ENCODE peak calls at places on chromosomes 6 and 20, in seven cellular contexts. K is stomach, I is mesendoderm, W is MM.1S, E is heart right ventricle, R is fibroblast of lung, O is gastrocnemius medialis. B is an unnamed sample. For H3K4me1 and H3K36me3, the result is how much of the 10 kb centered on the place peaks cover.

GRCh38 chr20:14406495-14406894 is 69.1 kb upstream of the FLRT3 start:
- DNase-seq in O (no peak), R (peak), K (no peak), E (no peak), I (peak), W (peak), B (no peak)

GRCh38 chr20:6780414-6780813 is 12.9 kb downstream of the BMP2 start:
- DNase-seq in W (no peak), I (no peak), O (no peak), E (no peak), K (no peak), R (no peak), B (no peak)

GRCh38 chr6:13425971-13426931 is 61.1 kb downstream of the GFOD1 start:
- DNase-seq in I (no peak), W (no peak), O (no peak), K (no peak), R (peak), E (no peak), B (peak)

GRCh38 chr6:56102216-56102615 is 145.2 kb downstream of the COL21A1 start:
- DNase-seq in R (no peak), O (no peak), I (no peak), W (no peak), E (no peak), K (no peak), B (no peak)

GRCh38 chr6:14315353-14315752 is 197.8 kb downstream of the CD83 start:
- DNase-seq in R (no peak), O (no peak), W (no peak), K (no peak), E (no peak), I (no peak), B (no peak)

GRCh38 chr6:138485586-138486248 is 13.6 kb downstream of the NHSL1 start:
- DNase-seq in O (no peak), E (peak), R (no peak), K (no peak), W (no peak), I (peak), B (no peak)

GRCh38 chr20:41142914-41143313 is 5.6 kb downstream of the PLCG1 start:
- DNase-seq in O (no peak), K (no peak), R (no peak), E (no peak), W (no peak), I (no peak), B (no peak)

GRCh38 chr6:13563009-13563408 is 11.4 kb upstream of the SIRT5 start:
- DNase-seq in R (no peak), W (no peak), I (no peak), K (no peak), E (no peak), O (no peak), B (no peak)

GRCh38 chr20:3777726-3778629 is 3.3 kb downstream of the SPEF1 start:
- DNase-seq in R (peak), E (peak), K (peak), O (no peak), I (peak), W (no peak), B (peak)

GRCh38 chr6:130033999-130034814 is 15.8 kb downstream of the L3MBTL3 start:
- DNase-seq in I (no peak), R (peak), W (no peak), K (no peak), E (no peak), O (no peak), B (peak)

GRCh38 chr6:125123468-125124249 is 29.9 kb upstream of the TPD52L1 start:
- DNase-seq in O (no peak), R (no peak), W (no peak), I (no peak), E (no peak), K (no peak), B (peak)

GRCh38 chr6:138245751-138246150 is 27.5 kb upstream of the PBOV1 start:
- DNase-seq in R (no peak), I (no peak), K (no peak), W (no peak), O (no peak), E (no peak), B (no peak)

GRCh38 chr6:15755555-15755954 is 92.7 kb upstream of the DTNBP1 start:
- DNase-seq in K (no peak), W (no peak), O (no peak), I (no peak), R (peak), E (no peak), B (no peak)

GRCh38 chr6:100088009-100088408 is 94.0 kb upstream of the MCHR2 start:
- DNase-seq in I (no peak), O (no peak), W (no peak), R (peak), E (no peak), K (no peak), B (no peak)

GRCh38 chr20:18839507-18840247 is 26.1 kb downstream of the SCP2D1 start:
- DNase-seq in K (no peak), W (no peak), I (no peak), O (no peak), E (no peak), R (no peak), B (no peak)

GRCh38 chr6:154569136-154569862 is 58.8 kb upstream of the CNKSR3 start:
- DNase-seq in O (no peak), E (no peak), K (no peak), R (no peak), W (no peak), I (no peak), B (no peak)

GRCh38 chr20:48283470-48284110 is 498.3 kb upstream of the SULF2 start:
- DNase-seq in R (peak), I (no peak), K (peak), W (no peak), E (peak), O (peak), B (peak)

GRCh38 chr6:17705778-17706579 is 746 bp downstream of the NUP153 start:
- DNase-seq in W (peak), O (peak), R (peak), E (peak), K (peak), I (peak), B (peak)

GRCh38 chr20:31720486-31721407 is 1.9 kb downstream of the BCL2L1 start:
- DNase-seq in O (peak), R (no peak), E (no peak), K (peak), W (peak), I (peak), B (no peak)

GRCh38 chr6:21026576-21027273 is 492.5 kb downstream of the CDKAL1 start:
- DNase-seq in R (no peak), O (no peak), I (no peak), W (no peak), E (no peak), K (no peak), B (peak)

GRCh38 chr6:19851273-19852089 is 14.3 kb downstream of the ID4 start:
- DNase-seq in R (peak), W (peak), I (peak), K (no peak), O (no peak), E (no peak), B (peak)

GRCh38 chr6:45185403-45186251 is 142.5 kb upstream of the RUNX2 start:
- DNase-seq in W (no peak), E (no peak), I (no peak), O (no peak), R (no peak), K (no peak), B (peak)

GRCh38 chr6:27684264-27685211 is 211.6 kb upstream of the ZNF184 start:
- DNase-seq in E (no peak), O (no peak), W (no peak), I (peak), K (no peak), R (peak), B (peak)

GRCh38 chr6:21846541-21847451 is 253.2 kb downstream of the SOX4 start:
- DNase-seq in R (no peak), I (no peak), E (no peak), W (no peak), O (no peak), K (no peak), B (peak)

GRCh38 chr6:68094070-68094469 is 541.0 kb upstream of the ADGRB3 start:
- DNase-seq in O (no peak), E (no peak), K (no peak), R (no peak), W (peak), I (no peak), B (no peak)

GRCh38 chr20:11972478-11972877 is 54.8 kb downstream of the BTBD3 start:
- DNase-seq in K (no peak), I (no peak), W (no peak), R (no peak), O (no peak), E (no peak), B (no peak)

GRCh38 chr6:2877057-2877882 is 25.8 kb downstream of the SERPINB9 start:
- DNase-seq in O (no peak), I (peak), E (no peak), R (peak), W (no peak), K (no peak), B (peak)

GRCh38 chr6:68726307-68726706 is 91.2 kb downstream of the ADGRB3 start:
- DNase-seq in E (no peak), K (no peak), O (no peak), W (no peak), R (no peak), I (no peak), B (no peak)

GRCh38 chr6:44549516-44549915 is 162.0 kb downstream of the CDC5L start:
- DNase-seq in O (no peak), I (no peak), E (no peak), R (no peak), K (no peak), W (no peak), B (no peak)

GRCh38 chr6:29887330-29887818 is 55.0 kb upstream of the HLA-A start:
- DNase-seq in K (peak), R (peak), W (no peak), E (peak), I (peak), O (peak), B (peak)

GRCh38 chr20:61588356-61589054 is 336.4 kb downstream of the CDH4 start:
- DNase-seq in W (no peak), I (peak), O (no peak), R (peak), K (no peak), E (no peak), B (peak)

GRCh38 chr20:60101201-60101893 is 143.1 kb downstream of the CDH26 start:
- DNase-seq in E (no peak), K (no peak), I (no peak), R (no peak), O (no peak), W (no peak), B (no peak)

GRCh38 chr6:37783831-37784584 is 35.5 kb upstream of the ZFAND3 start:
- DNase-seq in E (peak), I (peak), K (peak), W (no peak), O (no peak), R (peak), B (peak)

GRCh38 chr6:103874575-103874974 is 985.1 kb downstream of the HACE1 start:
- DNase-seq in E (no peak), K (no peak), O (no peak), R (no peak), I (peak), W (no peak), B (no peak)

GRCh38 chr6:151958332-151958731 is 150.8 kb downstream of the ESR1 start:
- DNase-seq in R (no peak), K (no peak), I (no peak), E (no peak), O (no peak), W (no peak), B (no peak)

GRCh38 chr6:9999806-10000205 is 415.1 kb downstream of the TFAP2A start:
- DNase-seq in E (no peak), I (no peak), R (no peak), O (no peak), W (no peak), K (no peak), B (no peak)

GRCh38 chr6:41222513-41222912 is 5.6 kb upstream of the TREML4 start:
- DNase-seq in O (no peak), K (no peak), I (no peak), W (no peak), E (no peak), R (no peak), B (no peak)

GRCh38 chr6:156710479-156710878 is 66.7 kb upstream of the ARID1B start:
- DNase-seq in O (no peak), R (peak), W (no peak), I (no peak), K (no peak), E (no peak), B (no peak)

GRCh38 chr20:37209661-37210314 is 30.4 kb upstream of the MROH8 start:
- DNase-seq in W (no peak), K (no peak), E (no peak), R (no peak), O (no peak), I (no peak), B (no peak)

GRCh38 chr6:159972506-159973268 is 3.8 kb downstream of the IGF2R start:
- DNase-seq in R (no peak), I (no peak), O (no peak), K (no peak), E (no peak), W (no peak), B (peak)
- H3K4me1 ChIP-seq in R (under half), I (under half), O (half or more), K (half or more), E (half or more), W (under half), B (under half)

DNA sequence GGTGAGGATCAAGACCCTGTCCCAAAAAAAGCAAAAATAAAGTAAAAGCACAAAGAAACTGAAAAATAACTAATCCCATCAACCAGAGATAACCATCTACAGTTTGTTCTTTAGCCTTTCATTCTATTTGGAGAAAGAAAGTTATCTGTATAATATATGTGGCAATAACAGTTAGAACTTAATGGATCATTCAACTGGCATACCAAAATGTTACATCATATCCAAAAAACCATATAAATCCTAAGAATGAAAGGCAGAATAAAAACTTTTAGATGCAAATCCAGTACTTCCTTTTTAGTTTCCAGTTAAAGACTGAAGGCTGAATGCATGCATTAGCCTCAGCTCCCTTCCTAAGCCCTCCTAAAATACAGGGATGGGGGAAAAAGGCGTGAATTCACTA is 25.2 kb downstream of the ILRUN start:
- DNase-seq in O (no peak), E (no peak), W (no peak), R (peak), K (no peak), I (no peak), B (peak)
- H3K4me3 ChIP-seq in O (no peak), E (no peak), W (no peak), R (no peak), K (no peak), I (no peak), B (no peak)

GRCh38 chr20:58994390-58995159 is 12.5 kb downstream of the CTSZ start:
- DNase-seq in W (no peak), E (no peak), O (peak), I (no peak), K (no peak), R (no peak), B (no peak)

GRCh38 chr20:58991720-58992119 is 10.7 kb downstream of the NELFCD start:
- DNase-seq in K (no peak), R (no peak), E (no peak), O (no peak), W (no peak), I (no peak), B (no peak)

GRCh38 chr20:58992911-58993310 is 11.9 kb downstream of the NELFCD start:
- DNase-seq in I (no peak), W (no peak), E (no peak), O (no peak), R (no peak), K (no peak), B (no peak)

GRCh38 chr20:58995461-58996225 is 11.4 kb downstream of the CTSZ start:
- DNase-seq in O (no peak), I (no peak), R (no peak), E (no peak), W (no peak), K (no peak), B (no peak)

DNA sequence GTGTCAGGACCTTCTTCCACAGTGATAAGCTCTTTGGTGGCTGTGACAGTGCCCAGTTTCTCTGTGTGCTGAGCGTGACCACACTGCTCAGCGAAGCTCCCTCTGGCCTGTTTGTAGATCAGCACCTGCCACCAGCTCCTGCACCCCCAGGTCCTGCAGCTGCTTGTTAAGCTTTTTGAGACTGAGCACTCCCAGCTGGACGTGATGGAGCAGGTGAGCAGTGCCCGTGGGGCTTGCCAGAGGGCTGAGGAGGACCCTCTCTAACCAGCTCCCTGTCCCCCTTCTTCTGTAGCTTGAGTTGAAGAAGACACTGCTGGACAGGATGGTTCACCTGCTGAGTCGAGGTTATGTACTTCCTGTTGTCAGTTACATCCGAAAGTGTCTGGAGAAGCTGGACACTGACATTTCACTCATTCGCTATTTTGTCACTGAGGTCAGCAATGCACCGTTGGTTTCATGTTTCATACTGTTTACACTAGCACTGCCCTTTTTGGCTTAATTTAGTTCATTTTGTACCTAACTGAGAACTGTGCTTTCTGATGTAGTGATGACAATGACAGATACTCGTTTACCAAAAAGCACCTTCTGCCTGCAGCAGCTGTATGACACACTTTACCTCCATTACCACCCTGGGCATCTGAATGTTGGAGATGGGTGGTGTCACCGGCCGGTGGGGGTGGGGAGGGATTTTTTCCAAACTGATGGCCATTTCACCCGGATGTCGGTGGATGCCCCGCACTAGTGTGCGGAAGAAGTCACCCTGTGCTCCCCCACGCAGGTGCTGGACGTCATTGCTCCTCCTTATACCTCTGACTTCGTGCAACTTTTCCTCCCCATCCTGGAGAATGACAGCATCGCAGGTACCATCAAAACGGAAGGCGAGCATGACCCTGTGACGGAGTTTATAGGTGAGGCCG is 12.5 kb downstream of the NELFCD start:
- DNase-seq in E (no peak), O (peak), W (peak), I (no peak), K (no peak), R (no peak), B (no peak)
- H3K36me3 ChIP-seq in E (half or more), O (half or more), W (under half), I (under half), K (half or more), R (under half), B (half or more)

GRCh38 chr6:90179190-90180169 is 117.2 kb downstream of the BACH2 start:
- DNase-seq in E (no peak), O (no peak), W (peak), I (no peak), K (no peak), R (no peak), B (peak)
- H3K4me1 ChIP-seq in E (under half), O (under half), W (under half), I (under half), K (under half), R (under half), B (under half)

GRCh38 chr6:168648240-168648639 is 207.3 kb downstream of the SMOC2 start:
- DNase-seq in K (peak), W (no peak), R (no peak), I (no peak), E (no peak), O (no peak), B (no peak)
- H3K4me3 ChIP-seq in K (peak), W (no peak), R (no peak), I (no peak), E (no peak), O (no peak), B (no peak)

B was measured in cardiac muscle cell.